ENCODE peak calls at places on chromosomes 2 and 18, in seven cellular contexts. One of them, this sample, is unnamed.

GRCh38 chr18:11005528-11005927 is 143.8 kb downstream of the PIEZO2 start:
- DNase-seq in foreskin keratinocyte: no peak
- DNase-seq in upper lobe of right lung: no peak
- DNase-seq in HCT116: no peak
- DNase-seq in AG10803: no peak
- DNase-seq in right atrium auricular region: no peak
- DNase-seq in neural crest cell: no peak
- DNase-seq in this sample: no peak

GRCh38 chr2:200471324-200471848 is 38.5 kb downstream of the KCTD18 start:
- DNase-seq in foreskin keratinocyte: no peak
- DNase-seq in upper lobe of right lung: no peak
- DNase-seq in HCT116: peak
- DNase-seq in AG10803: no peak
- DNase-seq in right atrium auricular region: no peak
- DNase-seq in neural crest cell: no peak
- DNase-seq in this sample: no peak

GRCh38 chr18:44823782-44824181 is 143.1 kb downstream of the SETBP1 start:
- DNase-seq in foreskin keratinocyte: peak
- DNase-seq in upper lobe of right lung: no peak
- DNase-seq in HCT116: no peak
- DNase-seq in AG10803: peak
- DNase-seq in right atrium auricular region: no peak
- DNase-seq in neural crest cell: no peak
- DNase-seq in this sample: no peak

GRCh38 chr2:5933669-5934068 is 241.5 kb downstream of the SOX11 start:
- DNase-seq in foreskin keratinocyte: no peak
- DNase-seq in upper lobe of right lung: no peak
- DNase-seq in HCT116: no peak
- DNase-seq in AG10803: no peak
- DNase-seq in right atrium auricular region: no peak
- DNase-seq in neural crest cell: no peak
- DNase-seq in this sample: no peak

GRCh38 chr2:11784747-11785610 is 38.5 kb downstream of the LPIN1 start:
- DNase-seq in foreskin keratinocyte: peak
- DNase-seq in upper lobe of right lung: no peak
- DNase-seq in HCT116: no peak
- DNase-seq in AG10803: peak
- DNase-seq in right atrium auricular region: no peak
- DNase-seq in neural crest cell: peak
- DNase-seq in this sample: no peak

GRCh38 chr2:234770081-234770506 is 181.7 kb upstream of the SH3BP4 start:
- DNase-seq in foreskin keratinocyte: no peak
- DNase-seq in upper lobe of right lung: no peak
- DNase-seq in HCT116: no peak
- DNase-seq in AG10803: no peak
- DNase-seq in right atrium auricular region: no peak
- DNase-seq in neural crest cell: no peak
- DNase-seq in this sample: no peak

GRCh38 chr2:102589444-102589843 is 29.9 kb upstream of the SLC9A2 start:
- DNase-seq in foreskin keratinocyte: no peak
- DNase-seq in upper lobe of right lung: no peak
- DNase-seq in HCT116: no peak
- DNase-seq in AG10803: no peak
- DNase-seq in right atrium auricular region: no peak
- DNase-seq in neural crest cell: no peak
- DNase-seq in this sample: no peak

GRCh38 chr2:46118656-46119338 is 178.4 kb upstream of the EPAS1 start:
- DNase-seq in foreskin keratinocyte: no peak
- DNase-seq in upper lobe of right lung: no peak
- DNase-seq in HCT116: no peak
- DNase-seq in AG10803: peak
- DNase-seq in right atrium auricular region: no peak
- DNase-seq in neural crest cell: no peak
- DNase-seq in this sample: no peak

GRCh38 chr2:2859164-2859563 is 518.5 kb downstream of the EIPR1 start:
- DNase-seq in foreskin keratinocyte: no peak
- DNase-seq in upper lobe of right lung: peak
- DNase-seq in HCT116: no peak
- DNase-seq in AG10803: no peak
- DNase-seq in right atrium auricular region: no peak
- DNase-seq in neural crest cell: no peak
- DNase-seq in this sample: no peak

GRCh38 chr2:143183804-143184463 is 54.7 kb downstream of the ARHGAP15 start:
- DNase-seq in foreskin keratinocyte: no peak
- DNase-seq in upper lobe of right lung: no peak
- DNase-seq in HCT116: no peak
- DNase-seq in AG10803: no peak
- DNase-seq in right atrium auricular region: no peak
- DNase-seq in neural crest cell: no peak
- DNase-seq in this sample: no peak

GRCh38 chr2:227867386-227867785 is 4.0 kb upstream of the DAW1 start:
- DNase-seq in foreskin keratinocyte: no peak
- DNase-seq in upper lobe of right lung: no peak
- DNase-seq in HCT116: no peak
- DNase-seq in AG10803: no peak
- DNase-seq in right atrium auricular region: no peak
- DNase-seq in neural crest cell: no peak
- DNase-seq in this sample: no peak

GRCh38 chr2:64260817-64261216 is 116.6 kb upstream of the PELI1 start:
- DNase-seq in foreskin keratinocyte: no peak
- DNase-seq in upper lobe of right lung: peak
- DNase-seq in HCT116: no peak
- DNase-seq in AG10803: no peak
- DNase-seq in right atrium auricular region: peak
- DNase-seq in neural crest cell: no peak
- DNase-seq in this sample: no peak

GRCh38 chr2:75294362-75294761 is 95.0 kb upstream of the TACR1 start:
- DNase-seq in foreskin keratinocyte: no peak
- DNase-seq in upper lobe of right lung: no peak
- DNase-seq in HCT116: no peak
- DNase-seq in AG10803: no peak
- DNase-seq in right atrium auricular region: no peak
- DNase-seq in neural crest cell: no peak
- DNase-seq in this sample: no peak

DNA sequence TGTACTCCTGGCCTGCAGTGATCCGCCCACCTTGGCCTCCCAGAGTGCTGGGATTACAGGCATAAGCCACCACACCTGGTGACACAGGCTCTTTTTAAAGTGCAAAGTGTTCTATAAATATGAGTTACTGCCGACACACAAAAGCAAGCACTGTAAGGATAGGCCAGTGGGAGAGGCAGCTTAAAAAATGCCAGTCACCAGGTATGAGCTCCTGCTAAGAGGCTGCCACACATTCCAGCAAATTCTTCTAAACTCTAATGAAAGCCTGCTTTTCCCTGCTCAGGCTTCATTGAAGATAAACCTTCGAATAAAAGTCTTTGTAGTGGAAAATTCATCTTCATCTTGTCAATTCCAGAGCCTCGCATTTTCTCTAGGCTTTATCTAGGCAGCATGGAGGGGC is 203.0 kb upstream of the PID1 start:
- DNase-seq in foreskin keratinocyte: no peak
- DNase-seq in upper lobe of right lung: no peak
- DNase-seq in HCT116: no peak
- DNase-seq in AG10803: no peak
- DNase-seq in right atrium auricular region: no peak
- DNase-seq in neural crest cell: no peak
- DNase-seq in this sample: no peak
- TF ChIP-seq CTCF in foreskin keratinocyte: no peak
- TF ChIP-seq CTCF in upper lobe of right lung: no peak
- TF ChIP-seq CTCF in HCT116: no peak
- TF ChIP-seq CTCF in AG10803: no peak
- TF ChIP-seq CTCF in right atrium auricular region: no peak
- TF ChIP-seq CTCF in neural crest cell: no peak
- TF ChIP-seq CTCF in this sample: no peak

GRCh38 chr2:100259991-100260390 is 62.3 kb downstream of the LONRF2 start:
- DNase-seq in foreskin keratinocyte: no peak
- DNase-seq in upper lobe of right lung: no peak
- DNase-seq in HCT116: no peak
- DNase-seq in AG10803: no peak
- DNase-seq in right atrium auricular region: no peak
- DNase-seq in neural crest cell: no peak
- DNase-seq in this sample: no peak

GRCh38 chr2:100262555-100263320 is 59.6 kb downstream of the LONRF2 start:
- DNase-seq in foreskin keratinocyte: peak
- DNase-seq in upper lobe of right lung: peak
- DNase-seq in HCT116: peak
- DNase-seq in AG10803: peak
- DNase-seq in right atrium auricular region: peak
- DNase-seq in neural crest cell: peak
- DNase-seq in this sample: no peak

GRCh38 chr2:100262043-100262442 is 60.3 kb downstream of the LONRF2 start:
- DNase-seq in foreskin keratinocyte: no peak
- DNase-seq in upper lobe of right lung: no peak
- DNase-seq in HCT116: no peak
- DNase-seq in AG10803: no peak
- DNase-seq in right atrium auricular region: no peak
- DNase-seq in neural crest cell: no peak
- DNase-seq in this sample: no peak

GRCh38 chr2:100259106-100259505 is 63.2 kb downstream of the LONRF2 start:
- DNase-seq in foreskin keratinocyte: no peak
- DNase-seq in upper lobe of right lung: no peak
- DNase-seq in HCT116: no peak
- DNase-seq in AG10803: no peak
- DNase-seq in right atrium auricular region: no peak
- DNase-seq in neural crest cell: no peak
- DNase-seq in this sample: no peak

DNA sequence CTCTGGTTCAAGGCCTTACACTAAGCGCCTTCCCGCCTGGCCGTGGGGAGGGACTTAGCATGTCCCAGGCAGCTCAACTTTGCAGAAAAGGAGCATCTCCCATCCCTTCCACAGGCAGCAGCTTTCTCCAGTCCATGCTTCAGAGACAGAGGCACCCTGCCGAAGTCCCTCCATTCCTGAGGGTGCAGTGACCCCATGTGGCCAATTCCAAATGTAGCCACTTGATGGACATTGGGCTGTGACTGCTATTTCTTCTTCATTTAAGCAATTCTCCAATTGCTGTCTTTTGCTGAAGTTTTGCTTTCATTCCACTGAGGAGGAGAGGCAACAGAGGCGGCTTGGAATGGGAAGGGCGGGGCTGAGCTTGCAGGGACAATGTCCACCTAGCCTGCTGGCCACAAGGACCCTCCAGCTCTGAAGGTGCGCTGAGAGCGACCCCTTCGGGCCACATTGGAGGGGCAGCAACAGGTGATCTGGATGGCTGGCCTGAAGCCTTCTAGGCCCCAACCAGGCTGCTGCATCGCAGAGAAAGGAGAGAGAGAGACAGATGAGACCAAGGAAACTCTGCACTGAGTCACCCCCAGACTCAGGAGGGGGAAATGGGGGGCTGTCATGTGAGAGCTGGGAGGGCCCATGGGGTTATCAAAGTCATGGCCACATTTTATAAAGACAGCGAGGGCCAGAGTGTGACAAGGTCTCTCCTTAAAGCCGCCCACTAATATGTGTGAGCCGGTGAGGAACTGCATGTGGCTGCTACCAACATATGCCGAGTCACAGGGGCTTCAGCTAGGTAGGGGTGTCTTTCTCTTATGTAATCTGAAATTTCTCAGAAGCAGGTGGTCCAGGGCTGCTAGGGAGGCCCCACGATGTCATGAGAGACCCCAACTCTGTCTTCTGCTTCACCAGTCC is 61.3 kb downstream of the LONRF2 start:
- DNase-seq in foreskin keratinocyte: no peak
- DNase-seq in upper lobe of right lung: no peak
- DNase-seq in HCT116: peak
- DNase-seq in AG10803: peak
- DNase-seq in right atrium auricular region: no peak
- DNase-seq in neural crest cell: peak
- DNase-seq in this sample: peak
- TF ChIP-seq CTCF in foreskin keratinocyte: peak
- TF ChIP-seq CTCF in upper lobe of right lung: peak
- TF ChIP-seq CTCF in HCT116: peak
- TF ChIP-seq CTCF in AG10803: peak
- TF ChIP-seq CTCF in right atrium auricular region: peak
- TF ChIP-seq CTCF in neural crest cell: peak
- TF ChIP-seq CTCF in this sample: peak

DNA sequence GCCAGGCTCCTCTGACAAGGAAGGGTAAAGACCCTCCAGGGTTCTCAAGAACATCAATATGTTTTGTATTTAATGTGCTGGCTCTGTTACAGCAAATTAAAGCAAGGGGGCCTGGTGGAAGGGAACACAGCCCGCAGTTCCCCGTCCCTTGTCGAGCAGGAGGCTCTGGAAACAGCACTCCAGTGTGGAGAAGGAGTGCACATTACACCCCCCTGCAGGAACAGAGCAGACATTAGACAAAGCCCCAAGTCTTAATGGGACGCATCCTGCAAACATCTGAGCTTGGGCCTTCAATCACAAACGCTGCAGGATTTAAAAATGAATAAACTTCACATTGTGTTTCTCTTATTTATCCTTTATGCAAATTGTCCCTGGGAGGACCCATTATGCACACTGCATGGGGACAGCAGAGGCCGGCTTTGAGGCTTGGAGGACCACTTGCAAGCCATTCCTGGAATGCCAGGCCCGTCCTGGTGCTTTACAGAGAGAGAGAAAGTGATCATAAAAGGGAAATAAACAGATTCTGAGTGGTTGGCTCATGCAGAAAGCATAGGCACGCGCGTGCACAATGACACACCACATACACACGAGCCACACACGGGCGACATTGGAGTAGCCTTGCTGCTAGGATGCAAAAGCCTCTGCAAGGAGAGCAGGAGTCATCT is 328.7 kb downstream of the SMAD2 start:
- DNase-seq in foreskin keratinocyte: peak
- DNase-seq in upper lobe of right lung: no peak
- DNase-seq in HCT116: no peak
- DNase-seq in AG10803: no peak
- DNase-seq in right atrium auricular region: no peak
- DNase-seq in neural crest cell: no peak
- DNase-seq in this sample: no peak
- TF ChIP-seq CTCF in foreskin keratinocyte: no peak
- TF ChIP-seq CTCF in upper lobe of right lung: no peak
- TF ChIP-seq CTCF in HCT116: no peak
- TF ChIP-seq CTCF in AG10803: no peak
- TF ChIP-seq CTCF in right atrium auricular region: no peak
- TF ChIP-seq CTCF in neural crest cell: no peak
- TF ChIP-seq CTCF in this sample: no peak

GRCh38 chr2:172433169-172433568 is 5.8 kb downstream of the ITGA6 start:
- DNase-seq in foreskin keratinocyte: no peak
- DNase-seq in upper lobe of right lung: no peak
- DNase-seq in HCT116: no peak
- DNase-seq in AG10803: no peak
- DNase-seq in right atrium auricular region: no peak
- DNase-seq in neural crest cell: no peak
- DNase-seq in this sample: no peak
- TF ChIP-seq CTCF in foreskin keratinocyte: no peak
- TF ChIP-seq CTCF in upper lobe of right lung: no peak
- TF ChIP-seq CTCF in HCT116: no peak
- TF ChIP-seq CTCF in AG10803: no peak
- TF ChIP-seq CTCF in right atrium auricular region: no peak
- TF ChIP-seq CTCF in neural crest cell: no peak
- TF ChIP-seq CTCF in this sample: no peak